ENCODE peak calls at places on chromosomes 13 and 19, in six cellular contexts. B is adipocyte, X is aorta, N is fibroblast of lung, Z is psoas muscle, W is spleen. K is an unnamed sample. For H3K36me3 and H3K27me3, the result is how much of the 10 kb centered on the place peaks cover.

GRCh38 chr13:93244918-93245280 is 18.3 kb downstream of the GPC6 start:
- DNase-seq in W (no peak), B (peak), X (no peak), N (peak), Z (no peak), K (no peak)

GRCh38 chr13:106152047-106152446 is 383.4 kb downstream of the EFNB2 start:
- DNase-seq in B (no peak), Z (no peak), X (no peak), N (no peak), W (no peak), K (no peak)

GRCh38 chr13:36431204-36432105 is 840 bp upstream of the CCNA1 start:
- DNase-seq in B (peak), W (peak), N (no peak), Z (peak), X (no peak), K (peak)

GRCh38 chr13:92984151-92984550 is 242.5 kb upstream of the GPC6 start:
- DNase-seq in X (no peak), B (no peak), N (no peak), W (no peak), Z (no peak), K (no peak)

GRCh38 chr13:44303681-44304432 is 69.8 kb upstream of the SERP2 start:
- DNase-seq in Z (peak), X (peak), N (no peak), W (no peak), B (no peak), K (no peak)

GRCh38 chr19:39481229-39481545 is 549 bp downstream of the TIMM50 start:
- DNase-seq in X (no peak), B (peak), Z (no peak), N (no peak), W (no peak), K (no peak)

GRCh38 chr13:71672527-71672926 is 194.5 kb downstream of the DACH1 start:
- DNase-seq in Z (no peak), X (no peak), N (no peak), W (no peak), B (no peak), K (no peak)

GRCh38 chr13:77143325-77143907 is 116.5 kb upstream of the FBXL3 start:
- DNase-seq in Z (no peak), N (peak), X (no peak), W (no peak), B (peak), K (no peak)

GRCh38 chr19:19860756-19861390 is 4.8 kb upstream of the ZNF253 start:
- DNase-seq in W (peak), Z (no peak), N (peak), B (no peak), X (peak), K (peak)

GRCh38 chr19:53908106-53908932 is 759 bp upstream of the CACNG7 start:
- DNase-seq in N (peak), B (peak), Z (peak), W (peak), X (no peak), K (peak)

GRCh38 chr13:77298403-77298802 is 28.5 kb downstream of the MYCBP2 start:
- DNase-seq in B (no peak), Z (no peak), W (no peak), N (no peak), X (no peak), K (no peak)

GRCh38 chr13:52949744-52950143 is 78.9 kb upstream of the OLFM4 start:
- DNase-seq in B (no peak), W (no peak), Z (no peak), N (no peak), X (no peak), K (no peak)

GRCh38 chr19:11092181-11092538 is 2.9 kb downstream of the LDLR start:
- DNase-seq in B (peak), Z (no peak), X (no peak), W (no peak), N (peak), K (peak)
- H3K4me3 ChIP-seq in B (peak), Z (peak), X (no peak), W (peak), N (peak), K (no peak)

GRCh38 chr13:98473135-98473791 is 103.6 kb downstream of the STK24 start:
- DNase-seq in X (no peak), N (no peak), W (no peak), Z (no peak), B (no peak), K (no peak)

GRCh38 chr13:98468929-98469328 is 108.0 kb downstream of the STK24 start:
- DNase-seq in B (no peak), Z (no peak), N (no peak), X (no peak), W (no peak), K (no peak)

GRCh38 chr13:98471895-98472294 is 105.0 kb downstream of the STK24 start:
- DNase-seq in B (no peak), N (no peak), Z (no peak), X (no peak), W (no peak), K (no peak)

GRCh38 chr13:98468352-98468751 is 108.6 kb downstream of the STK24 start:
- DNase-seq in W (no peak), N (no peak), Z (no peak), X (no peak), B (no peak), K (no peak)

DNA sequence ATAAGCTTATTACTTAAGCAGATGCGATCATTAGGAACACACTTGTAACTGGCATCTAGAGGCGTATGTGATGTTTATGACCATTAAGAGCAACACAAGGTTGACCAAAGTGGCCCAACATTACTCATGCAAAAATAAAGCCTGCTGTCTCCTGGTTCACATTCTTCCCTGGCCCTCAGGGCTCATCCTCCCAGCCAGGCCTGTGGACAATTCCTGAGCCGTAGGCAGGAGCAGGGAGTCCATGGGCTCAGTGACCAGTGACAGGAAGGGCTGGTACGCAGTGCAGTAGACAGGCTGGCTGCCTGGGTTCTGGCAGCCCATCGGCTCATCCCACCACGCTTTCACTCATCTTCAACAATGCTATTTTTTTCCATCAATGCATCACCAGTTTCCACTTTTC is 106.0 kb downstream of the STK24 start:
- DNase-seq in N (no peak), X (no peak), B (no peak), W (no peak), Z (no peak), K (no peak)
- H3K36me3 ChIP-seq in N (under half), X (under half), B (under half), W (half or more), Z (under half), K (under half)

GRCh38 chr19:7731218-7731595 is 703 bp downstream of the CLEC4G start:
- DNase-seq in W (peak), N (no peak), B (no peak), Z (no peak), X (no peak), K (no peak)
- H3K27me3 ChIP-seq in W (half or more), N (under half), B (half or more), Z (under half), X (under half), K (under half)

DNA sequence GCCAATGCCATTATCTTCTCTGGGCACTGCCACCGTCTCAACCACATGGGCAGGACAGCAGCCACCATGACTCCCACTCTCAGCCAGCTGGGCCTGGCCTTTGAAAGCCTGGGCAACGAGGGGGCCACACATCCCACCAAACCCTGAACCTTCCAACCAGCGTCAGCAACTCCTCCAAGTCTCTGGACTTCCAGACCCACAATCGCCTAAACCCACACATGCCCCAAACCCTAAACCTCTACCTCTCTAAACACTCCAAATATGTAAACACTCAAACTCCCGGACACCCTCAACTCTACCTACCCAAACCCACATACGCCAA is 949 bp downstream of the C3 start:
- DNase-seq in X (no peak), W (no peak), N (no peak), Z (no peak), B (no peak), K (no peak)
- H3K4me3 ChIP-seq in X (no peak), W (no peak), N (no peak), Z (peak), B (peak), K (no peak)

DNA sequence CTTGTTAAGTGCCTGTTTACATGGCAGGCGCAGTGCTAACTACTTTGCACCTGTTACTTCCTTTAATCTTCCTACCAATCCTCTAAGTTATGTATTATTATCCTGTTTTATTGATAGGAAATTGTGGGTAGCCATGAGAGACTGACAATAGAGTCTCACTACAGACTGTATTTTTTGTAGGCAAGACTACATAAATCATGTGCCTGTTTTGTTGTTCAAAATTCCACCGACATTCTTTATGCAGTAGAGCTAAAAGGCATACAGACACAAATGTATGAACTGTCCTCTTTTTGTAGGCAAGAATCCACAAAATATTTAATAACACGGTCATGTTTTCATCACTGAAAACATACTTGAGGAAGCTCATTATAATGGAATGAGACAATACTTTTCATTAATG is 205.5 kb downstream of the NALCN start:
- DNase-seq in N (no peak), Z (no peak), B (no peak), W (no peak), X (no peak), K (no peak)
- H3K36me3 ChIP-seq in N (under half), Z (under half), B (under half), W (under half), X (under half), K (under half)

K was measured in H7.